ENCODE peak calls at places on chromosomes 13 and 19, in six cellular contexts. G is HCT116, Z is K562, C is GM12878, B is HepG2, S is SK-N-SH. O is an unnamed sample. For H3K36me3, the result is how much of the 10 kb centered on the place peaks cover.

GRCh38 chr13:99316657-99317244 is 9.6 kb upstream of the GPR183 start:
- DNase-seq in G (no peak), Z (no peak), C (no peak), B (no peak), S (no peak), O (no peak)

GRCh38 chr19:10690351-10690781 is 10.9 kb upstream of the QTRT1 start:
- DNase-seq in G (no peak), Z (no peak), C (no peak), B (no peak), S (no peak), O (no peak)

GRCh38 chr19:48258350-48258749 is 2.6 kb upstream of the CARD8 start:
- DNase-seq in G (no peak), Z (no peak), C (no peak), B (no peak), S (no peak), O (no peak)

GRCh38 chr13:22198656-22199217 is 527.9 kb downstream of the FGF9 start:
- DNase-seq in G (no peak), Z (no peak), C (no peak), B (no peak), S (no peak), O (no peak)

GRCh38 chr19:12513531-12514061 is 29.0 kb upstream of the ZNF709 start:
- DNase-seq in G (no peak), Z (no peak), C (no peak), B (no peak), S (peak), O (peak)

GRCh38 chr19:49436381-49437017 is 4.8 kb downstream of the SLC17A7 start:
- DNase-seq in G (no peak), Z (peak), C (no peak), B (no peak), S (peak), O (no peak)

GRCh38 chr13:80605007-80605406 is 264.1 kb upstream of the SPRY2 start:
- DNase-seq in G (no peak), Z (no peak), C (no peak), B (no peak), S (no peak), O (no peak)

GRCh38 chr19:43774103-43774939 is 6.5 kb downstream of the KCNN4 start:
- DNase-seq in G (no peak), Z (peak), C (no peak), B (peak), S (peak), O (no peak)

GRCh38 chr19:36046443-36047050 is 7.5 kb downstream of the THAP8 start:
- DNase-seq in G (no peak), Z (no peak), C (no peak), B (no peak), S (no peak), O (no peak)

GRCh38 chr13:71087006-71087405 is 780.0 kb downstream of the DACH1 start:
- DNase-seq in G (no peak), Z (no peak), C (no peak), B (no peak), S (no peak), O (no peak)
- H3K9ac ChIP-seq in G (no peak), Z (no peak), C (no peak), B (no peak), S (no peak), O (no peak)

DNA sequence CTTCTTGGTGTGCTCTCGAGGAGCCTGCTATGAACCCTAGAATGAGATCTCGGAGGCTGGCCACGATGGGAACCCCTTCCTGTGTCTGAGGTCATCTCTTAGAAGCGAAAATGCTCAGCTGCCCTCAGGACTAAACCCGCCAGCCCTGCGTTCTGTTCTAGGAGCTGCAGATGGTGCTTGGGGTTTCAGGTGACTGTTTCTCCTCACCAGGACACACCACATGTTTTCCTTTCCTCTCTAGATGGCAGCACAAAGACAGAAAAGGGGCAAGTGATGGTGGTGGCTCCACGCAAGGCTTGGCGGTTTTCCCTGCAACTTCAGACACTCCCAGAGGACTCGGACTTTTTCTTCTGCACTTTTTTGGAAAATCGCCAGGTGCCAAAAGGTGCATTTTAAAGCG is 60.1 kb downstream of the RNASEH2B start:
- DNase-seq in G (no peak), Z (no peak), C (no peak), B (peak), S (no peak), O (peak)
- TF ChIP-seq YY1 in G (no peak), Z (no peak), C (no peak), B (no peak), S (no peak), O (no peak)

DNA sequence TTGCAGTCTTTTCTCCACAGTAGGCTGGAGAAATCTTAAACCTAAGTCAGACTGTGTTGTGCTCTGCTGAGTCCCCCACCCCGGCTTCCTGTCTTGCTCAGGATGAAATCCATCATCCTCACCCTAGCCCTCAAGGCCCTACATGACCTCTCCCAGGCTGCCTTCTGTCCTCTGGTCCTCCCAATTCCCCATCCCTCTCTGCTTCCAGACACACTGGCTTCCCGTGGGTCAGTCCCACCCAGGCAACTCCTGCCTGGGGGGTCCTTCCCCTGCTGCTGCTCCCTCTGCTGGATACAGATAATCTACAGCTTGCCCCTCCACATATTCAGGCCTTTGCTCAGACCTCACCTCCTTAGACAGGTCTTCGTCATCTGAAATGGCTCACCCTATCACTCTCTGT is 18.4 kb upstream of the CBY2 start:
- DNase-seq in G (no peak), Z (no peak), C (no peak), B (no peak), S (peak), O (no peak)
- H3K36me3 ChIP-seq in G (under half), Z (under half), C (under half), B (under half), S (under half), O (under half)

DNA sequence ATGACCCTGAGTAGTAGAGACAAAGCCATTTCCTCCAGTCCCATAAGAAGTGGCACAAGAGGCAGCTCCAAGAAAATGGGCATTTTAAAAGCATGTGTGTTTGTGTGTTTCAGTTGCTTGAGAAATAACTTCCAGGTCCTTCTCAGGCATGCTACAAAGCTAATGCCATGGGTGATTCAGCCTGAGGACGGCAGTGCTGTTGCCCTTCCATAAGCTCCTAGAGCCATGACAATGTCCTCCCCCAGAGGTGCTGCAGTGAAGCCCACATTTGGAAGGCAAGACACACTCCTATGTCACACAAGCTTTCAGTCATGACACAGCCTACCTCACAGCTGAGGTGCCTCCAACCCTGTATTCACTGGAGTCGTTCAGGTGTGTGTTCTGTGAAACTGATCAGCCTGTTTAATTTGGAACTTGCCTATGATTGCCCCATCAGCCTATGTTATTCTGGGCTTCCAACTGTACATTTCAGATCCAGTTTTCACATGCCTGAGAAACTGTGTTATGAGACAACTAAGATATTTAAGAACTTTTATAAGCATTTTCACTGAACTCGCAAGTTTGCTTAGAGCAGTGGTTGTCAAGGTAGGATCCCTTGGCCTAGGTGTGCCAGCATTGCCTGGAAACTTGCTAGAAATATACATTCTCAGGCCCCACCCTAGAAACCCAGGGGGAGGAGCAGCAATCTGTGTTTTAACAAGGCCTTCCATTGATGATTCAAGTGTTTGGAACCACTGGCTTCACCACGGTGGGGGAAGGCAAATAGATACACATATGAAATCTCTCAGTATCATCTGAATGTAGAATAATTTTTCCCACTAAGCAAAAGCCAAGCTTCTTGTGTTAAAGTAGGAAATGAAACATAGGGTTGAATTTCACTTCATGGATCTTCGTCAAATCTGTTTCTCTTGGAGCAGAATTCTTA is 213.4 kb downstream of the FOXO1 start:
- DNase-seq in G (no peak), Z (no peak), C (no peak), B (peak), S (no peak), O (no peak)
- H3K9ac ChIP-seq in G (no peak), Z (no peak), C (no peak), B (no peak), S (no peak), O (no peak)

DNA sequence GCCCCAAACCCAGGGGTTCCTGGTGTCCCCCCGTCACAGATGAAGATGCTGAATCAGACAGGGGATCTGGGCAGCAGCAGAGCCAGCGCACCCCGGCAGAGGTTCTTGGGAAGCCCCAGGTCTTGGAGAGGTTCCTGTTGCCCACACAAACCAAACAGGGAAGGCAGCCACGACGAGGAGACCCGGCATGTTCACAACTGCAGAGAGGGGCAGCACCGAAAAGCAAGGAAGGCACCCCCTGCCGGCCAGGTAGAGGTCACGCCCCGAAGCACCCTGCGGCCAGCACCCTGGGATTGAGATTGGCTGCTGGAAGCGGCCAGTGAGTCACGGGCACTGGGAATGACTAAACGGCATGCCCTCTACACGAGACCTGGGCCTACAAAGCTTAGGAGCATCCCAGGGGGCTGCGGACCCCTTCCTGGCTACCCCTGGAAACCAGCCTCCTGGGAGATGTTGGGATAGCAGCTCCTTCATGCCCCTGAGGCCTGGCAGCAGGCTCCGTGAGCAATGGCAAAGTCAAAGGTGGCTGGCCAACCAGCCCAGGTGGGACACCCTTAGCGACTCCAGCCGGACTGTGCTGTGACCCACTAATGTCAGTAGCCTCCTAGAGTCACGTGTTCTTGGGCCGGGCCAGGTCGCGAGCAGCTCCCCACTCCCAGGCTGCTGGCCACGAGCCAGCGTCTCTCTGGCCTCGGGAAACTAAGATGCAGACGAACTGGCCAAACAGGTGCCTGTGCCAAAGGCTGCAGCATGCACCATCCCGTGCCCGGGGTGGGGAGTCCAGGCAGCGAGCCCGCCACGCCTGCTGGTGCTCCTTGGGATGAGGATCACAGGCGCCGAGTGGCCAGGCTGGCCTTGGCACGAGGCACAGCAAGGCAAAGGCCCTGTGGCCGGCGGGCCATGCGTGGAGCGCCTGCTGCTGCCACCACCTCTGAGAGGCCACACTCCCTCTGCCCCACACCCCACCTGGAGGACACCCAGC is 43.2 kb downstream of the MLLT1 start:
- DNase-seq in G (no peak), Z (no peak), C (no peak), B (no peak), S (peak), O (no peak)
- TF ChIP-seq YY1 in G (no peak), Z (no peak), C (no peak), B (no peak), S (no peak), O (no peak)

O was measured in NT2/D1.